ENCODE peak calls at places on chromosomes 2 and 18, in nine cellular contexts. Q is AG04450; O is thyroid gland; E is body of pancreas; A is psoas muscle; J is CD8-positive, alpha-beta T cell; Z is GM06990; U is cardiac muscle cell; N is IMR-90. B is an unnamed sample. For H3K27me3, the result is how much of the 10 kb centered on the place peaks cover.

GRCh38 chr2:202171246-202171833 is 67.1 kb downstream of the SUMO1 start:
- DNase-seq in Q (no peak), O (peak), E (no peak), A (no peak), J (no peak), Z (peak), U (peak), N (no peak), B (no peak)

GRCh38 chr2:147373800-147374409 is 470.9 kb upstream of the ACVR2A start:
- DNase-seq in Q (no peak), O (no peak), E (no peak), A (no peak), J (no peak), Z (no peak), U (no peak), N (no peak), B (no peak)

GRCh38 chr18:32469691-32470131 is 971 bp downstream of the GAREM1 start:
- DNase-seq in Q (no peak), O (no peak), E (no peak), A (no peak), J (no peak), Z (no peak), U (peak), N (peak), B (no peak)

GRCh38 chr18:25787281-25787680 is 303.1 kb downstream of the SS18 start:
- DNase-seq in Q (no peak), O (no peak), E (no peak), A (no peak), J (no peak), Z (no peak), U (no peak), N (no peak), B (no peak)

GRCh38 chr18:41545091-41545888 is 409.7 kb upstream of the PIK3C3 start:
- DNase-seq in Q (no peak), O (peak), E (no peak), A (no peak), J (no peak), Z (no peak), U (no peak), N (no peak), B (no peak)

GRCh38 chr18:31992836-31993575 is 25.6 kb upstream of the RNF125 start:
- DNase-seq in Q (no peak), O (no peak), E (no peak), A (no peak), J (no peak), Z (no peak), U (peak), N (no peak), B (no peak)

GRCh38 chr2:85994897-85995647 is 106.3 kb upstream of the ST3GAL5 start:
- DNase-seq in Q (no peak), O (no peak), E (no peak), A (no peak), J (no peak), Z (peak), U (no peak), N (no peak), B (no peak)

GRCh38 chr2:127669056-127669455 is 6.3 kb downstream of the LIMS2 start:
- DNase-seq in Q (no peak), O (no peak), E (no peak), A (no peak), J (no peak), Z (no peak), U (no peak), N (no peak), B (no peak)

GRCh38 chr2:85594715-85595377 is 699 bp upstream of the RNF181 start:
- DNase-seq in Q (no peak), O (peak), E (no peak), A (peak), J (no peak), Z (no peak), U (no peak), N (no peak), B (no peak)

GRCh38 chr2:190947711-190948251 is 66.2 kb downstream of the STAT1 start:
- DNase-seq in Q (peak), O (peak), E (no peak), A (no peak), J (no peak), Z (peak), U (peak), N (peak), B (peak)

GRCh38 chr2:120740765-120741513 is 5.3 kb downstream of the GLI2 start:
- DNase-seq in Q (no peak), O (no peak), E (no peak), A (no peak), J (peak), Z (no peak), U (peak), N (peak), B (no peak)

GRCh38 chr2:26196683-26197418 is 24.0 kb downstream of the GAREM2 start:
- DNase-seq in Q (no peak), O (no peak), E (no peak), A (no peak), J (no peak), Z (no peak), U (no peak), N (no peak), B (no peak)

GRCh38 chr2:118705032-118705431 is 142.4 kb downstream of the EN1 start:
- DNase-seq in Q (no peak), O (no peak), E (no peak), A (no peak), J (no peak), Z (no peak), U (peak), N (peak), B (no peak)

GRCh38 chr2:23549821-23550535 is 165.0 kb downstream of the KLHL29 start:
- DNase-seq in Q (no peak), O (no peak), E (no peak), A (no peak), J (no peak), Z (no peak), U (peak), N (peak), B (no peak)

GRCh38 chr2:101387151-101387807 is at the start of gene CREG2:
- DNase-seq in Q (no peak), O (peak), E (peak), A (peak), J (peak), Z (peak), U (peak), N (peak), B (no peak)

GRCh38 chr2:233022561-233022960 is 9.5 kb upstream of the NGEF start:
- DNase-seq in Q (no peak), O (no peak), E (no peak), A (no peak), J (no peak), Z (no peak), U (no peak), N (no peak), B (no peak)

GRCh38 chr2:191319181-191319580 is 74.0 kb downstream of the MYO1B start:
- DNase-seq in Q (no peak), O (no peak), E (no peak), A (no peak), J (no peak), Z (no peak), U (no peak), N (peak), B (no peak)

GRCh38 chr2:80149991-80150390 is 154.6 kb downstream of the LRRTM1 start:
- DNase-seq in Q (no peak), O (peak), E (no peak), A (no peak), J (no peak), Z (no peak), U (no peak), N (no peak), B (no peak)

GRCh38 chr2:239947361-239948045 is 77.6 kb downstream of the NDUFA10 start:
- DNase-seq in Q (no peak), O (peak), E (no peak), A (peak), J (no peak), Z (no peak), U (no peak), N (no peak), B (no peak)

DNA sequence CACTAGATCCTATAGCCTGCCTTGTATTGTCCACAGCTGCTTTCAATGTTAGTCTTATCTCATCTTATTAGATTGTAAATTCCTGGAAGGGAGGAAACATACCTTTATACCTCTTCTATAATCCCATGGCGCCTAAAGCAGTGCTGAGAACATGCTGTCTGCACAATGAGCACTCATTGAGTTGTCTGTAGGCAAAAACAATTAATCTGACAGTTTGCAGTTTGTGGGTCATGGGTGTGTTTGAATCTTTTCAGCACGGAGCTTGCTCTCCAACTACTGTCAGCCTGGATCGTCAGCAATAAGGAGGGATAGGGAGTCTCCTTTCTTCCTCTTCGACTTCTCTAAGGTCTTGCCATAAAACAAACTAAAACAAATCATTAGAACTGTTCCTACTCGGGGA is 26.6 kb upstream of the GREB1L start:
- DNase-seq in Q (no peak), O (no peak), E (no peak), A (no peak), J (no peak), Z (no peak), U (no peak), N (no peak), B (no peak)
- H3K27me3 ChIP-seq in Q (under half), O (under half), E (under half), A (under half), J (under half), Z (under half), U (under half), N (under half), B (under half)

GRCh38 chr2:1716441-1716840 is 27.9 kb downstream of the PXDN start:
- DNase-seq in Q (no peak), O (no peak), E (no peak), A (no peak), J (no peak), Z (no peak), U (no peak), N (no peak), B (no peak)
- TF ChIP-seq CTCF in Q (no peak), O (no peak), E (no peak), A (no peak), J (no peak), Z (no peak), U (no peak), N (no peak), B (no peak)

GRCh38 chr2:19356545-19357382 is 1.7 kb downstream of the OSR1 start:
- DNase-seq in Q (no peak), O (no peak), E (no peak), A (no peak), J (no peak), Z (no peak), U (no peak), N (peak), B (no peak)
- H3K4me3 ChIP-seq in Q (peak), O (peak), E (no peak), A (peak), J (no peak), Z (no peak), U (peak), N (peak), B (peak)

DNA sequence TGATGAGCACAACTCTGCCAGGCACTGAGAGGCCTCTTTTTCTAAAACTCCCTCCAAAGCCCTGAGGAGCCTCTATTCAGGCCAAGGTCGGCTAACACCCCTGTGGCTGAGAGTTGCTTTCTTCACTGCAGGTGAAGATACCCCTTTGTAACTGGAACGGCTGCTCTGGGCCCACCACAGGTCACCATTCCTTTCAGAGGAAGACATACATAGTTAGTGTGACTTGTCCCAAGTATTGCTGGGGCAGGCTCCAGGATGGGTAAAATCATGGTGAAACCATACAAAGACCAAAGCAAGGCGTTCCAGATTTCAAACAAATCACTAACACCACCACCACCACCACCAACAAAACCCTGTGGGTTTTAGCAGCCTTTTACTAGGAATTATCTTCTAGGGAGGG is 36.8 kb downstream of the CHST10 start:
- DNase-seq in Q (no peak), O (no peak), E (no peak), A (no peak), J (no peak), Z (no peak), U (no peak), N (no peak), B (no peak)
- H3K27me3 ChIP-seq in Q (under half), O (under half), E (under half), A (under half), J (under half), Z (under half), U (under half), N (under half), B (under half)

GRCh38 chr2:6074303-6074702 is 382.1 kb downstream of the SOX11 start:
- DNase-seq in Q (no peak), O (no peak), E (no peak), A (no peak), J (no peak), Z (no peak), U (no peak), N (peak), B (no peak)

GRCh38 chr2:6077585-6077984 is 385.4 kb downstream of the SOX11 start:
- DNase-seq in Q (no peak), O (no peak), E (no peak), A (no peak), J (no peak), Z (no peak), U (no peak), N (no peak), B (no peak)

GRCh38 chr2:6072757-6073156 is 380.6 kb downstream of the SOX11 start:
- DNase-seq in Q (no peak), O (no peak), E (no peak), A (no peak), J (no peak), Z (no peak), U (no peak), N (no peak), B (no peak)

GRCh38 chr2:6071536-6071935 is 379.4 kb downstream of the SOX11 start:
- DNase-seq in Q (no peak), O (no peak), E (no peak), A (no peak), J (no peak), Z (no peak), U (no peak), N (no peak), B (no peak)

DNA sequence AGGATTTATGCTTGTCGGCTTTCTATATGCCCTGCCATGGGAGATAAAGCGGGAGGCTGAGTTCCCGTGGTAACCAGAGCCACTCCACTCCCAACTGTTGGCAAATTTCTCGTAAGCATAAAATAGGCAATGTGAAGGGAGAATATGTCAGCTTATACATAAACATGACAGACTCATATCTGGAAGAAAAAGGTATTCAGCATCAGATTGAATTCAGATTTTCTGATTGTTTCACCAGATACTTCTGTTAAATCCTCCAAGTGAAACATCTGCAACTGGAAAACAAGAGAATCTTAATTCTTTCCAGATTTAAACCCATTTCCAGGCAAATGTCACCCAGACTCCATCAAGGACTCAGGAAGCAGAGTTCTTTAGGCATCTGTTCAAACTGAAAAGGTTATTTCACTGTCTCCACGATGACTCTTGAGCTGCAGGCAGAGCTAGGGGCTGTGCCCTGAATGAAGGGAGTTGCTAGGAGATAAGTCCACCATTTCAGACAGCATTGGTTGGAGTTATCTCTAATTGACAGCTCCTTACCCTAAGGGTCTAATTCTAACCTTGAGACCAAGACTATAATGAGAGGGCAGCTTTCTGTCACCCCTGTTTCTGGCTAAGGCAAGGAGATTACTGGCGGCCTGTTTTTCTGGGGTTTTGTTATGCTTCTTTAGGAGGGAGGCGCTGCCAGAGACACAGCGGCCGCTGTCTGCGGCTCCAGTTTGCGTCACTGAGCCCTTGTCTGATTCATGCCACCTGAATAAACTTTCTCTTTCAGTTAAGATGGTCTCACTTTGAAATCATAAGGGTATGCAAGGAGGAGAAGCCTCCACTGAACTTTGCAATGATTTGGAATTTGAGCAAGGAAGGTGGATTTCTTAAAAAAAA is 381.3 kb downstream of the SOX11 start:
- DNase-seq in Q (peak), O (peak), E (no peak), A (no peak), J (no peak), Z (peak), U (peak), N (peak), B (no peak)
- TF ChIP-seq CTCF in Q (no peak), O (no peak), E (no peak), A (no peak), J (no peak), Z (no peak), U (no peak), N (no peak), B (no peak)

GRCh38 chr2:8477511-8478132 is 204.2 kb upstream of the ID2 start:
- DNase-seq in Q (no peak), O (peak), E (no peak), A (no peak), J (no peak), Z (peak), U (no peak), N (no peak), B (no peak)

GRCh38 chr2:8472545-8473361 is 209.1 kb upstream of the ID2 start:
- DNase-seq in Q (no peak), O (no peak), E (no peak), A (no peak), J (no peak), Z (no peak), U (no peak), N (no peak), B (no peak)

GRCh38 chr2:8478133-8478793 is 203.6 kb upstream of the ID2 start:
- DNase-seq in Q (no peak), O (no peak), E (no peak), A (no peak), J (no peak), Z (no peak), U (no peak), N (no peak), B (no peak)

GRCh38 chr2:8479298-8479697 is 202.6 kb upstream of the ID2 start:
- DNase-seq in Q (no peak), O (no peak), E (no peak), A (no peak), J (no peak), Z (no peak), U (peak), N (no peak), B (no peak)

DNA sequence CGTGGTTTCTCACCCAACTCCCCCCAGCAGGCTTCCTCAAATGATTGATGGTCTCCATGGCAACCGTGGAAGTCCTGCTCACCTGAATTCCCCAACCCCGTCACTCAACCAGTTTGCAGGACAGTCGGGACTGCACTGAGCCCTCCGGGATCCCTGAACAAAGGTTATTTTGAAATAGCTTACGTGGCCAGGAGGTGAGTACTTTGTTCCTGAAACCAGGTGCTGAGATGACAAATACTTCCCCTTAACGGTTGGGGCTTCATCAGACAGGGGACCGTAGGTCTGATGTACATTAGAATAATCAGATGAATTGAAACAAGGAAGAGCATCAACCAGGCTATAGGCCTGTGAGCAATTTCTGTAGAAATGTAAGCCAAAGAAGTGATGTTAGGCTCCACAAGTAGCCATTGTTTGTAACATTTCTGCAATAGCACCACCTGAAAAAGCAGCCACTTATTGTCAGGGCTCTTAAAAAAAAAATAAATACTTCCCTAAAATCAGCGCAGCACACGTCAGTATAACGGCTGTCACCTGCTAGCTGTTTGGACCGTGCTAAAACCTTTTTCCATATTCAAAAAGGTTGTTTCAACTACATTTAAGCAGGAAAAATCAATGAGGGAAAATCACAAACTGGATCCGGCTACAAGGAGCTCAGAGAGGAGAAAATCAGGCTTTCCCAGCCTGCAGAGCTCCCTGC is 206.4 kb upstream of the ID2 start:
- DNase-seq in Q (no peak), O (no peak), E (no peak), A (no peak), J (no peak), Z (peak), U (no peak), N (no peak), B (no peak)
- H3K4me3 ChIP-seq in Q (no peak), O (no peak), E (no peak), A (no peak), J (no peak), Z (no peak), U (no peak), N (no peak), B (no peak)

GRCh38 chr2:123495241-123495640 is 529.8 kb upstream of the CNTNAP5 start:
- DNase-seq in Q (no peak), O (no peak), E (no peak), A (no peak), J (no peak), Z (no peak), U (no peak), N (no peak), B (no peak)
- H3K27me3 ChIP-seq in Q (under half), O (under half), E (under half), A (under half), J (under half), Z (under half), U (under half), N (under half), B (under half)

GRCh38 chr2:155546715-155547555 is 785.6 kb downstream of the NR4A2 start:
- DNase-seq in Q (no peak), O (no peak), E (no peak), A (no peak), J (no peak), Z (no peak), U (no peak), N (no peak), B (no peak)

DNA sequence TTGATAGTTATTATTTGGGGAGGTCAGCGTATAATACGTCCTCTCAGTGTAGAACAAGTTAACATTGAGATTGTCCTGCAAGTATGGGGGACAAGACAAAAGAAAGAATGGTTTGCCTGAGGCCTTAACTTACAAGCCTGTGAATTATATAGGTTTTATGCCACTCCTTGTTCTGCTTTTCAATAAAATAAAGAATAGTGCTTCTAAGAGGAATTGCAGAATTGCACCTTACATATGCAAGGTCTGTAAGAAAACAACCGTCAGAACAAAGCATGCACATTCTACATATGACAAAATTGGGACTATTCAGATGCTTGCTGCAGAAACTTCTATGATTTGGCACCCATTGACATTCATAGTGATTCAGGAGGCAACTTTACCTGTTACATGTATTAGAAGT is 785.0 kb downstream of the NR4A2 start:
- DNase-seq in Q (no peak), O (no peak), E (no peak), A (no peak), J (no peak), Z (no peak), U (no peak), N (no peak), B (no peak)
- TF ChIP-seq CTCF in Q (no peak), O (no peak), E (no peak), A (no peak), J (no peak), Z (no peak), U (no peak), N (no peak), B (no peak)

DNA sequence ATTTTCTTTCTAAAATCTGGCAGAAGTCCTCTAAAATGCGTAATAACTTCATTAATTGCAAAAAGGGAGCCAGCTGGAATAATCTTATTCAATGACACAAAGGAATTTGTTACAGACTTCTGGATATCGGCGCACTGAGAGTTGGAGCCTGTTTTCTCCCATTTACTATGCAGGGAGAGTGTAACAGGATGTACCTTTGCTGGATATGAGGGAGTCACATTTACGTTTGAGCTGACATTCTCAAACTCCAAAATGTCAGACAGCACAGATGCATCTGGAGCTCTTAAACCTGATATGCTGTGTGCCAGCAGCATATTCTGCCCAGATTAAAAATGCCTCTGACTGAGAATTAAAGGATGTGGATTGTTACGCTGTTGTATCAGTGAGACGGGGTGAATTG is 275.2 kb downstream of the TMX3 start:
- DNase-seq in Q (no peak), O (no peak), E (no peak), A (no peak), J (no peak), Z (no peak), U (peak), N (no peak), B (no peak)
- H3K4me3 ChIP-seq in Q (no peak), O (no peak), E (no peak), A (no peak), J (no peak), Z (no peak), U (no peak), N (no peak), B (no peak)